ENCODE peak calls at places on chromosomes 7 and 10, in nine cellular contexts. One of them, this sample, is unnamed.

GRCh38 chr7:51307811-51308737 is 8.5 kb downstream of the COBL start:
- DNase-seq in GM12864: no peak
- DNase-seq in GM23338: no peak
- DNase-seq in omental fat pad: no peak
- DNase-seq in heart left ventricle: no peak
- DNase-seq in GM13976: no peak
- DNase-seq in heart right ventricle: no peak
- DNase-seq in AG09319: no peak
- DNase-seq in WTC11: no peak
- DNase-seq in this sample: no peak

GRCh38 chr10:28432210-28432676 is 100.7 kb upstream of the WAC start:
- DNase-seq in GM12864: no peak
- DNase-seq in GM23338: peak
- DNase-seq in omental fat pad: no peak
- DNase-seq in heart left ventricle: peak
- DNase-seq in GM13976: peak
- DNase-seq in heart right ventricle: peak
- DNase-seq in AG09319: peak
- DNase-seq in WTC11: peak
- DNase-seq in this sample: peak

GRCh38 chr10:11573497-11573896 is 38.0 kb downstream of the USP6NL start:
- DNase-seq in GM12864: peak
- DNase-seq in GM23338: no peak
- DNase-seq in omental fat pad: no peak
- DNase-seq in heart left ventricle: no peak
- DNase-seq in GM13976: no peak
- DNase-seq in heart right ventricle: no peak
- DNase-seq in AG09319: no peak
- DNase-seq in WTC11: no peak
- DNase-seq in this sample: no peak

GRCh38 chr7:5661941-5662340 is 119.5 kb downstream of the RNF216 start:
- DNase-seq in GM12864: no peak
- DNase-seq in GM23338: no peak
- DNase-seq in omental fat pad: no peak
- DNase-seq in heart left ventricle: no peak
- DNase-seq in GM13976: peak
- DNase-seq in heart right ventricle: peak
- DNase-seq in AG09319: no peak
- DNase-seq in WTC11: no peak
- DNase-seq in this sample: no peak

GRCh38 chr7:273327-273726 is 16.6 kb upstream of the FOXL3 start:
- DNase-seq in GM12864: no peak
- DNase-seq in GM23338: no peak
- DNase-seq in omental fat pad: no peak
- DNase-seq in heart left ventricle: no peak
- DNase-seq in GM13976: no peak
- DNase-seq in heart right ventricle: no peak
- DNase-seq in AG09319: no peak
- DNase-seq in WTC11: no peak
- DNase-seq in this sample: no peak

GRCh38 chr7:111827863-111828504 is 265.7 kb upstream of the IMMP2L start:
- DNase-seq in GM12864: no peak
- DNase-seq in GM23338: no peak
- DNase-seq in omental fat pad: no peak
- DNase-seq in heart left ventricle: no peak
- DNase-seq in GM13976: no peak
- DNase-seq in heart right ventricle: no peak
- DNase-seq in AG09319: no peak
- DNase-seq in WTC11: no peak
- DNase-seq in this sample: no peak

GRCh38 chr7:136857573-136857972 is 10.9 kb upstream of the CHRM2 start:
- DNase-seq in GM12864: no peak
- DNase-seq in GM23338: peak
- DNase-seq in omental fat pad: no peak
- DNase-seq in heart left ventricle: no peak
- DNase-seq in GM13976: no peak
- DNase-seq in heart right ventricle: no peak
- DNase-seq in AG09319: no peak
- DNase-seq in WTC11: no peak
- DNase-seq in this sample: no peak

GRCh38 chr7:45446195-45446944 is 127.8 kb upstream of the ADCY1 start:
- DNase-seq in GM12864: peak
- DNase-seq in GM23338: no peak
- DNase-seq in omental fat pad: no peak
- DNase-seq in heart left ventricle: no peak
- DNase-seq in GM13976: no peak
- DNase-seq in heart right ventricle: no peak
- DNase-seq in AG09319: no peak
- DNase-seq in WTC11: no peak
- DNase-seq in this sample: no peak

GRCh38 chr7:95609277-95609971 is 13.1 kb upstream of the PDK4 start:
- DNase-seq in GM12864: no peak
- DNase-seq in GM23338: no peak
- DNase-seq in omental fat pad: no peak
- DNase-seq in heart left ventricle: peak
- DNase-seq in GM13976: no peak
- DNase-seq in heart right ventricle: peak
- DNase-seq in AG09319: no peak
- DNase-seq in WTC11: no peak
- DNase-seq in this sample: no peak

GRCh38 chr7:56009695-56010094 is 41.5 kb downstream of the PSPH start:
- DNase-seq in GM12864: no peak
- DNase-seq in GM23338: no peak
- DNase-seq in omental fat pad: no peak
- DNase-seq in heart left ventricle: no peak
- DNase-seq in GM13976: no peak
- DNase-seq in heart right ventricle: peak
- DNase-seq in AG09319: no peak
- DNase-seq in WTC11: no peak
- DNase-seq in this sample: no peak

GRCh38 chr7:43244232-43244631 is 131.8 kb downstream of the HECW1 start:
- DNase-seq in GM12864: no peak
- DNase-seq in GM23338: no peak
- DNase-seq in omental fat pad: no peak
- DNase-seq in heart left ventricle: no peak
- DNase-seq in GM13976: no peak
- DNase-seq in heart right ventricle: no peak
- DNase-seq in AG09319: no peak
- DNase-seq in WTC11: no peak
- DNase-seq in this sample: no peak

GRCh38 chr10:133523631-133524203 is 3.4 kb upstream of the CYP2E1 start:
- DNase-seq in GM12864: no peak
- DNase-seq in GM23338: no peak
- DNase-seq in omental fat pad: no peak
- DNase-seq in heart left ventricle: no peak
- DNase-seq in GM13976: no peak
- DNase-seq in heart right ventricle: no peak
- DNase-seq in AG09319: no peak
- DNase-seq in WTC11: no peak
- DNase-seq in this sample: no peak

GRCh38 chr10:133261726-133262325 is 14.8 kb downstream of the ADAM8 start:
- DNase-seq in GM12864: no peak
- DNase-seq in GM23338: peak
- DNase-seq in omental fat pad: peak
- DNase-seq in heart left ventricle: peak
- DNase-seq in GM13976: peak
- DNase-seq in heart right ventricle: peak
- DNase-seq in AG09319: peak
- DNase-seq in WTC11: peak
- DNase-seq in this sample: peak

GRCh38 chr7:150359918-150360681 is 8.5 kb upstream of the REPIN1 start:
- DNase-seq in GM12864: no peak
- DNase-seq in GM23338: no peak
- DNase-seq in omental fat pad: no peak
- DNase-seq in heart left ventricle: no peak
- DNase-seq in GM13976: no peak
- DNase-seq in heart right ventricle: no peak
- DNase-seq in AG09319: no peak
- DNase-seq in WTC11: no peak
- DNase-seq in this sample: no peak

GRCh38 chr10:100744136-100744979 is 1.0 kb upstream of the PAX2 start:
- DNase-seq in GM12864: no peak
- DNase-seq in GM23338: peak
- DNase-seq in omental fat pad: no peak
- DNase-seq in heart left ventricle: no peak
- DNase-seq in GM13976: peak
- DNase-seq in heart right ventricle: no peak
- DNase-seq in AG09319: no peak
- DNase-seq in WTC11: no peak
- DNase-seq in this sample: no peak

GRCh38 chr7:30650455-30650854 is 31.8 kb downstream of the CRHR2 start:
- DNase-seq in GM12864: no peak
- DNase-seq in GM23338: peak
- DNase-seq in omental fat pad: peak
- DNase-seq in heart left ventricle: no peak
- DNase-seq in GM13976: no peak
- DNase-seq in heart right ventricle: no peak
- DNase-seq in AG09319: no peak
- DNase-seq in WTC11: no peak
- DNase-seq in this sample: no peak

GRCh38 chr10:70672165-70672992 is at the start of gene ADAMTS14:
- DNase-seq in GM12864: no peak
- DNase-seq in GM23338: peak
- DNase-seq in omental fat pad: no peak
- DNase-seq in heart left ventricle: peak
- DNase-seq in GM13976: peak
- DNase-seq in heart right ventricle: no peak
- DNase-seq in AG09319: no peak
- DNase-seq in WTC11: peak
- DNase-seq in this sample: no peak

GRCh38 chr10:13693783-13694450 is 107.2 kb downstream of the PRPF18 start:
- DNase-seq in GM12864: no peak
- DNase-seq in GM23338: no peak
- DNase-seq in omental fat pad: no peak
- DNase-seq in heart left ventricle: no peak
- DNase-seq in GM13976: no peak
- DNase-seq in heart right ventricle: no peak
- DNase-seq in AG09319: no peak
- DNase-seq in WTC11: no peak
- DNase-seq in this sample: no peak

GRCh38 chr10:47092822-47093221 is 181.6 kb downstream of the PTPN20 start:
- DNase-seq in GM12864: no peak
- DNase-seq in GM23338: no peak
- DNase-seq in omental fat pad: no peak
- DNase-seq in heart left ventricle: no peak
- DNase-seq in GM13976: no peak
- DNase-seq in heart right ventricle: no peak
- DNase-seq in AG09319: no peak
- DNase-seq in WTC11: no peak
- DNase-seq in this sample: no peak

GRCh38 chr7:151172273-151173141 is 5.0 kb upstream of the GBX1 start:
- DNase-seq in GM12864: peak
- DNase-seq in GM23338: peak
- DNase-seq in omental fat pad: peak
- DNase-seq in heart left ventricle: peak
- DNase-seq in GM13976: peak
- DNase-seq in heart right ventricle: peak
- DNase-seq in AG09319: peak
- DNase-seq in WTC11: peak
- DNase-seq in this sample: peak

GRCh38 chr10:99711129-99711719 is 20.7 kb downstream of the COX15 start:
- DNase-seq in GM12864: peak
- DNase-seq in GM23338: peak
- DNase-seq in omental fat pad: no peak
- DNase-seq in heart left ventricle: no peak
- DNase-seq in GM13976: peak
- DNase-seq in heart right ventricle: peak
- DNase-seq in AG09319: peak
- DNase-seq in WTC11: no peak
- DNase-seq in this sample: no peak

GRCh38 chr7:16940777-16941176 is 59.0 kb upstream of the AGR3 start:
- DNase-seq in GM12864: no peak
- DNase-seq in GM23338: no peak
- DNase-seq in omental fat pad: no peak
- DNase-seq in heart left ventricle: no peak
- DNase-seq in GM13976: no peak
- DNase-seq in heart right ventricle: no peak
- DNase-seq in AG09319: no peak
- DNase-seq in WTC11: no peak
- DNase-seq in this sample: no peak

GRCh38 chr7:156889746-156890145 is 3.2 kb downstream of the LMBR1 start:
- DNase-seq in GM12864: no peak
- DNase-seq in GM23338: no peak
- DNase-seq in omental fat pad: no peak
- DNase-seq in heart left ventricle: no peak
- DNase-seq in GM13976: no peak
- DNase-seq in heart right ventricle: no peak
- DNase-seq in AG09319: no peak
- DNase-seq in WTC11: no peak
- DNase-seq in this sample: no peak

GRCh38 chr10:68988530-68989316 is at the start of gene KIFBP:
- DNase-seq in GM12864: peak
- DNase-seq in GM23338: peak
- DNase-seq in omental fat pad: peak
- DNase-seq in heart left ventricle: peak
- DNase-seq in GM13976: peak
- DNase-seq in heart right ventricle: peak
- DNase-seq in AG09319: peak
- DNase-seq in WTC11: peak
- DNase-seq in this sample: peak
- TF ChIP-seq CTCF in GM12864: peak
- TF ChIP-seq CTCF in GM23338: peak
- TF ChIP-seq CTCF in omental fat pad: no peak
- TF ChIP-seq CTCF in heart left ventricle: peak
- TF ChIP-seq CTCF in GM13976: peak
- TF ChIP-seq CTCF in heart right ventricle: peak
- TF ChIP-seq CTCF in AG09319: peak
- TF ChIP-seq CTCF in WTC11: no peak
- TF ChIP-seq CTCF in this sample: peak

GRCh38 chr10:17092986-17093803 is 36.4 kb downstream of the CUBN start:
- DNase-seq in GM12864: no peak
- DNase-seq in GM23338: no peak
- DNase-seq in omental fat pad: no peak
- DNase-seq in heart left ventricle: no peak
- DNase-seq in GM13976: no peak
- DNase-seq in heart right ventricle: no peak
- DNase-seq in AG09319: no peak
- DNase-seq in WTC11: no peak
- DNase-seq in this sample: no peak
- TF ChIP-seq CTCF in GM12864: no peak
- TF ChIP-seq CTCF in GM23338: no peak
- TF ChIP-seq CTCF in omental fat pad: no peak
- TF ChIP-seq CTCF in heart left ventricle: no peak
- TF ChIP-seq CTCF in GM13976: no peak
- TF ChIP-seq CTCF in heart right ventricle: no peak
- TF ChIP-seq CTCF in AG09319: no peak
- TF ChIP-seq CTCF in WTC11: no peak
- TF ChIP-seq CTCF in this sample: no peak

GRCh38 chr7:41418337-41418736 is 284.6 kb downstream of the INHBA start:
- DNase-seq in GM12864: no peak
- DNase-seq in GM23338: peak
- DNase-seq in omental fat pad: no peak
- DNase-seq in heart left ventricle: no peak
- DNase-seq in GM13976: no peak
- DNase-seq in heart right ventricle: no peak
- DNase-seq in AG09319: no peak
- DNase-seq in WTC11: no peak
- DNase-seq in this sample: no peak
- TF ChIP-seq CTCF in GM12864: no peak
- TF ChIP-seq CTCF in GM23338: no peak
- TF ChIP-seq CTCF in omental fat pad: no peak
- TF ChIP-seq CTCF in heart left ventricle: no peak
- TF ChIP-seq CTCF in GM13976: no peak
- TF ChIP-seq CTCF in heart right ventricle: no peak
- TF ChIP-seq CTCF in AG09319: no peak
- TF ChIP-seq CTCF in WTC11: no peak
- TF ChIP-seq CTCF in this sample: no peak

GRCh38 chr10:21533577-21534475 is at the start of gene MLLT10:
- DNase-seq in GM12864: peak
- DNase-seq in GM23338: peak
- DNase-seq in omental fat pad: peak
- DNase-seq in heart left ventricle: peak
- DNase-seq in GM13976: peak
- DNase-seq in heart right ventricle: peak
- DNase-seq in AG09319: peak
- DNase-seq in WTC11: peak
- DNase-seq in this sample: peak
- TF ChIP-seq CTCF in GM12864: peak
- TF ChIP-seq CTCF in GM23338: no peak
- TF ChIP-seq CTCF in omental fat pad: no peak
- TF ChIP-seq CTCF in heart left ventricle: peak
- TF ChIP-seq CTCF in GM13976: no peak
- TF ChIP-seq CTCF in heart right ventricle: peak
- TF ChIP-seq CTCF in AG09319: peak
- TF ChIP-seq CTCF in WTC11: no peak
- TF ChIP-seq CTCF in this sample: no peak